ENCODE peak calls at places on chromosomes 2 and 18, in eight cellular contexts. H is spleen, S is HFFc6, R is kidney epithelial cell, A is AG10803, Z is GM10248, N is ovary, K is cardiac muscle cell. U is an unnamed sample.

GRCh38 chr2:116716444-116716843 is 1098.0 kb upstream of the DDX18 start:
- DNase-seq in H (no peak), S (no peak), R (no peak), A (no peak), Z (no peak), N (no peak), K (no peak), U (no peak)

GRCh38 chr2:240593703-240594451 is 7.3 kb downstream of the CAPN10 start:
- DNase-seq in H (peak; percentile 64), S (no peak), R (no peak), A (no peak), Z (no peak), N (no peak), K (no peak), U (no peak)

GRCh38 chr2:88690591-88691338 is 708 bp upstream of the RPIA start:
- DNase-seq in H (peak; percentile 87), S (no peak), R (no peak), A (peak; percentile 1), Z (peak; percentile 31), N (no peak), K (no peak), U (peak; percentile 64)

GRCh38 chr2:61853086-61853847 is 593 bp downstream of the FAM161A start:
- DNase-seq in H (no peak), S (no peak), R (no peak), A (no peak), Z (peak; percentile 76), N (peak; percentile 35), K (no peak), U (peak; percentile 76)

GRCh38 chr2:36354816-36355156 is 792 bp upstream of the CRIM1 start:
- DNase-seq in H (no peak), S (no peak), R (no peak), A (no peak), Z (no peak), N (no peak), K (no peak), U (no peak)

GRCh38 chr18:10285283-10285640 is 169.2 kb upstream of the APCDD1 start:
- DNase-seq in H (no peak), S (no peak), R (no peak), A (no peak), Z (no peak), N (no peak), K (no peak), U (no peak)

GRCh38 chr2:223036756-223037432 is 15.1 kb upstream of the KCNE4 start:
- DNase-seq in H (no peak), S (no peak), R (no peak), A (no peak), Z (no peak), N (no peak), K (no peak), U (no peak)

GRCh38 chr18:5756823-5757222 is 138.5 kb downstream of the TMEM200C start:
- DNase-seq in H (no peak), S (no peak), R (no peak), A (no peak), Z (no peak), N (no peak), K (no peak), U (no peak)

GRCh38 chr18:49206717-49207116 is 253.7 kb downstream of the DYM start:
- DNase-seq in H (no peak), S (peak; percentile 13), R (no peak), A (peak; percentile 21), Z (no peak), N (no peak), K (peak; percentile 34), U (no peak)

GRCh38 chr2:109365131-109365530 is 236.1 kb downstream of the SH3RF3 start:
- DNase-seq in H (no peak), S (no peak), R (no peak), A (no peak), Z (no peak), N (no peak), K (no peak), U (no peak)

GRCh38 chr2:233058717-233059546 is 1.2 kb upstream of the INPP5D start:
- DNase-seq in H (peak; percentile 85), S (no peak), R (no peak), A (no peak), Z (no peak), N (no peak), K (no peak), U (no peak)

GRCh38 chr2:96554293-96555145 is 18.0 kb downstream of the ARID5A start:
- DNase-seq in H (peak; percentile 94), S (peak; percentile 19), R (no peak), A (peak; percentile 62), Z (peak; percentile 87), N (peak; percentile 70), K (peak; percentile 70), U (peak; percentile 71)

GRCh38 chr2:27379383-27379839 is 1.1 kb downstream of the ZNF513 start:
- DNase-seq in H (no peak), S (no peak), R (no peak), A (no peak), Z (no peak), N (no peak), K (no peak), U (no peak)

GRCh38 chr2:27376866-27377617 is 3.5 kb downstream of the ZNF513 start:
- DNase-seq in H (no peak), S (no peak), R (no peak), A (no peak), Z (no peak), N (no peak), K (no peak), U (no peak)

GRCh38 chr2:27377618-27378095 is 2.9 kb downstream of the ZNF513 start:
- DNase-seq in H (no peak), S (no peak), R (no peak), A (no peak), Z (no peak), N (no peak), K (no peak), U (no peak)

GRCh38 chr2:27378809-27379290 is 1.7 kb downstream of the ZNF513 start:
- DNase-seq in H (peak; percentile 79), S (no peak), R (no peak), A (no peak), Z (no peak), N (no peak), K (no peak), U (no peak)

GRCh38 chr2:27378096-27378808 is 2.3 kb downstream of the ZNF513 start:
- DNase-seq in H (peak; percentile 78), S (no peak), R (no peak), A (peak; percentile 27), Z (no peak), N (no peak), K (peak; percentile 21), U (no peak)
- TF ChIP-seq CTCF in H (no peak), S (peak; percentile 48), R (peak; percentile 45), A (peak; percentile 13), Z (peak; percentile 19), N (no peak), K (peak; percentile 11), U (peak; percentile 23)

DNA sequence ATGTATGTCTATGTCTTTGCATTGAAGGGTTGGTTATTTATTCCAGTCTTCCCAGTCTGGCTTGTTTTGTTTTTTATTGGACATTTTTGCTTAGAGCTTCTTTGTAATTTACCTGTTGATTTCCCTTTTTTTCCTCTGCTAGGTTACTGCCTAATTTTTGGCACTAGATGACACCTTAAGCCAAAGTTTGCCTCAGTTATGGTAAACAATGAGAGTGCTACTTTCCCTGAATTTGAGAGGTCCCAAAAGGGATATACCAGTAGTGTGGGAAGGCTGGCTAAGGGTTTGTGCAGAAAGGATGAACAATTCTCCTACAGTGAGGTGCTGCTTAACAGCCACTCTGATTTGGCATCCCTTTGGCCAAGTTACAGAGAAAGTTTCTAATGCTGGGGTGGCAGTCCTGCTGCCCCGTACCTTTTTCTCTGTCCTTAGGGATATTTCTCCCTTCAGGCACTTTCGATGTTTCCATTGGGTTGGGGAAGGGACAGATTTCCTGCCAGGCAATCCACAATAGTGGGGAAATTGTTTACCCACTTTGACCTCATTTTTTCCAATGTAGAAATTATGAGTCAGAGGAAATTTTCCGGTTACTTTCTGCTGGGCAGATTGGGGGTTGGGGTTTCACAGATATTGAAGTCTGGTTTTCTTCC is 354.9 kb downstream of the PTPRM start:
- DNase-seq in H (no peak), S (peak; percentile 42), R (no peak), A (peak; percentile 52), Z (no peak), N (no peak), K (peak; percentile 84), U (peak; percentile 39)
- TF ChIP-seq CTCF in H (no peak), S (no peak), R (no peak), A (no peak), Z (no peak), N (no peak), K (no peak), U (no peak)

DNA sequence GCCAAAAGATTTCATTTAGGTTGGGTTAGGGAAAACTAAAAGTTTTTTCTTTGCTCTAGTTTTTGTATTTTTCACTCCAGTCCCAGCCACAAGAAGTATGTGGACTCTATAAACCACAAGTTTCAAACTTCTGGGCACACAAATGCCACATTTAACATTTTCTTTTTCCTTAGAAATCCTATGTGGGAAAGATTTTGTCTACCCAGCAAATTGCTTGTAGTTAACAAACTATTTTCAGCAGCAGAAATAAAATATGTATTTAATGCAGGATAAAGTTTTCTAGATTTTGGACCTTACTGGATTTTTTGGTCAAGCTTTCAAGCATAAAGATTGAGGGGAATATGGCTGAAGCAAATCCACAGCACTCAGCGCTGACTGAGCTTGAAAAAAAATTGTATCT is 9.1 kb downstream of the ERICH2 start:
- DNase-seq in H (no peak), S (no peak), R (no peak), A (no peak), Z (no peak), N (no peak), K (no peak), U (no peak)
- TF ChIP-seq CTCF in H (no peak), S (no peak), R (no peak), A (no peak), Z (no peak), N (no peak), K (no peak), U (no peak)

DNA sequence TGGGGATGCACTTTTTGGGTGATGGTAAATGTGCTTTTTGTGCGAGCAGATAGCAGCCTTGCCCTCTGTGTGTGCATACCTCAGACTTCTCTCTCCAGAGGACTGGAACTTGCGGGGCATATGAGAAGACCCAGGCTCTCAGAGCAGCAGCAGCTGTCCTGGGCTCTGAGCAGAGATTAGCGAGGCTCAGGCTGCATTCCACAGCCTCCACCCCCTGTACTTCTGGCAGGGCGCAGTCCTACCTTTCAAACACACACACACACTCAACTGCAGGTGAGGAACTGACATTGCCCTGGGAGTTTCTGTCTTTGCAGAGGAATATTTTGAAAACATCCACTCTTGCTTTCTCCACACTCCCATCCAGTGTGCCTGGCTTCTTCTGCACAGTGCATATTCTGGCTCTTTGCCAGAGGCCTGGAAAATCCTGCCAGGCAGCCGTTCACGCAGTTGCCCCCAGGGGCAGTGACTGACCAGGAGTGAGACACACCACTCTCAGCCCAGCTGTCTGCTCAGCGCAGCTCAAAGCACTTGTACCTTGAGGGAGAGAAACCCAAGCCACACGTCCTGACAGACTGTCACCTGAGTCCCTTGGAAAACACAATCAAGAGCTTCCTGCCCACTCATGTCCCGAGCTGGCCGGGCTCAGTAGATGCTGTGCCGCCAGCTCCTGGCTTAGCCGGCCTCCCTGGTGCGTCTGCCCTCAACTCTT is 460.8 kb downstream of the RNF144A start:
- DNase-seq in H (no peak), S (no peak), R (no peak), A (no peak), Z (no peak), N (peak; percentile 32), K (no peak), U (peak; percentile 79)
- TF ChIP-seq CTCF in H (no peak), S (no peak), R (peak; percentile 29), A (no peak), Z (no peak), N (no peak), K (no peak), U (peak; percentile 37)

U was measured in hepatocyte.